ENCODE peak calls at places on chromosomes 1 and 21, in ten cellular contexts. One of them, this sample, is unnamed. For H3K4me1, the result is how much of the 10 kb centered on the place peaks cover.

GRCh38 chr1:29859126-29859525 is 622.8 kb downstream of the PTPRU start:
- DNase-seq in PC-3: no peak
- DNase-seq in left lung: no peak
- DNase-seq in upper lobe of right lung: no peak
- DNase-seq in A549: no peak
- DNase-seq in K562: no peak
- DNase-seq in spleen: no peak
- DNase-seq in CD4-positive, alpha-beta memory T cell: no peak
- DNase-seq in breast epithelium: no peak
- DNase-seq in IMR-90: no peak
- DNase-seq in this sample: no peak

GRCh38 chr1:20697560-20697959 is 20.2 kb downstream of the KIF17 start:
- DNase-seq in K562: no peak
- DNase-seq in A549: no peak
- DNase-seq in left lung: no peak
- DNase-seq in upper lobe of right lung: no peak
- DNase-seq in PC-3: no peak
- DNase-seq in spleen: no peak
- DNase-seq in CD4-positive, alpha-beta memory T cell: no peak
- DNase-seq in breast epithelium: no peak
- DNase-seq in IMR-90: no peak
- DNase-seq in this sample: no peak

GRCh38 chr1:201100169-201100930 is 11.9 kb downstream of the CACNA1S start:
- DNase-seq in A549: no peak
- DNase-seq in PC-3: peak
- DNase-seq in upper lobe of right lung: no peak
- DNase-seq in CD4-positive, alpha-beta memory T cell: no peak
- DNase-seq in K562: no peak
- DNase-seq in spleen: no peak
- DNase-seq in IMR-90: no peak
- DNase-seq in left lung: no peak
- DNase-seq in breast epithelium: no peak
- DNase-seq in this sample: no peak

GRCh38 chr1:217482356-217483102 is 148.4 kb downstream of the GPATCH2 start:
- DNase-seq in upper lobe of right lung: no peak
- DNase-seq in A549: no peak
- DNase-seq in left lung: no peak
- DNase-seq in breast epithelium: no peak
- DNase-seq in spleen: no peak
- DNase-seq in PC-3: peak
- DNase-seq in K562: no peak
- DNase-seq in CD4-positive, alpha-beta memory T cell: no peak
- DNase-seq in IMR-90: peak
- DNase-seq in this sample: no peak

GRCh38 chr1:246631426-246631825 is 65.2 kb downstream of the CNST start:
- DNase-seq in CD4-positive, alpha-beta memory T cell: no peak
- DNase-seq in breast epithelium: no peak
- DNase-seq in left lung: no peak
- DNase-seq in A549: no peak
- DNase-seq in K562: no peak
- DNase-seq in spleen: no peak
- DNase-seq in upper lobe of right lung: no peak
- DNase-seq in PC-3: no peak
- DNase-seq in IMR-90: peak
- DNase-seq in this sample: no peak

GRCh38 chr21:42423197-42423675 is 19.5 kb downstream of the UBASH3A start:
- DNase-seq in upper lobe of right lung: no peak
- DNase-seq in A549: no peak
- DNase-seq in K562: no peak
- DNase-seq in left lung: no peak
- DNase-seq in IMR-90: no peak
- DNase-seq in spleen: peak
- DNase-seq in breast epithelium: no peak
- DNase-seq in PC-3: no peak
- DNase-seq in CD4-positive, alpha-beta memory T cell: peak
- DNase-seq in this sample: no peak

GRCh38 chr21:40512590-40512989 is 334.4 kb downstream of the DSCAM start:
- DNase-seq in left lung: no peak
- DNase-seq in K562: peak
- DNase-seq in breast epithelium: no peak
- DNase-seq in A549: no peak
- DNase-seq in upper lobe of right lung: no peak
- DNase-seq in CD4-positive, alpha-beta memory T cell: no peak
- DNase-seq in spleen: no peak
- DNase-seq in IMR-90: no peak
- DNase-seq in PC-3: peak
- DNase-seq in this sample: no peak

GRCh38 chr1:54745274-54745673 is 19.0 kb downstream of the PARS2 start:
- DNase-seq in breast epithelium: no peak
- DNase-seq in upper lobe of right lung: no peak
- DNase-seq in PC-3: no peak
- DNase-seq in K562: no peak
- DNase-seq in left lung: no peak
- DNase-seq in IMR-90: no peak
- DNase-seq in CD4-positive, alpha-beta memory T cell: no peak
- DNase-seq in A549: no peak
- DNase-seq in spleen: no peak
- DNase-seq in this sample: no peak

GRCh38 chr1:18299441-18300338 is 181.0 kb upstream of the KLHDC7A start:
- DNase-seq in A549: peak
- DNase-seq in left lung: no peak
- DNase-seq in PC-3: peak
- DNase-seq in IMR-90: no peak
- DNase-seq in breast epithelium: no peak
- DNase-seq in upper lobe of right lung: no peak
- DNase-seq in spleen: no peak
- DNase-seq in CD4-positive, alpha-beta memory T cell: peak
- DNase-seq in K562: peak
- DNase-seq in this sample: no peak

GRCh38 chr1:70441392-70442035 is 30.4 kb downstream of the CTH start:
- DNase-seq in K562: no peak
- DNase-seq in breast epithelium: no peak
- DNase-seq in left lung: no peak
- DNase-seq in spleen: no peak
- DNase-seq in A549: no peak
- DNase-seq in PC-3: no peak
- DNase-seq in IMR-90: no peak
- DNase-seq in upper lobe of right lung: no peak
- DNase-seq in CD4-positive, alpha-beta memory T cell: no peak
- DNase-seq in this sample: no peak

GRCh38 chr1:59499956-59500569 is 203.2 kb downstream of the FGGY start:
- DNase-seq in A549: no peak
- DNase-seq in IMR-90: no peak
- DNase-seq in upper lobe of right lung: no peak
- DNase-seq in PC-3: peak
- DNase-seq in K562: no peak
- DNase-seq in spleen: no peak
- DNase-seq in left lung: no peak
- DNase-seq in CD4-positive, alpha-beta memory T cell: no peak
- DNase-seq in breast epithelium: no peak
- DNase-seq in this sample: no peak

GRCh38 chr1:191818198-191818597 is 340.1 kb upstream of the RGS18 start:
- DNase-seq in K562: no peak
- DNase-seq in A549: no peak
- DNase-seq in spleen: no peak
- DNase-seq in breast epithelium: no peak
- DNase-seq in IMR-90: no peak
- DNase-seq in PC-3: no peak
- DNase-seq in left lung: no peak
- DNase-seq in CD4-positive, alpha-beta memory T cell: no peak
- DNase-seq in upper lobe of right lung: no peak
- DNase-seq in this sample: no peak

GRCh38 chr1:234134878-234135277 is 230.4 kb downstream of the SLC35F3 start:
- DNase-seq in left lung: no peak
- DNase-seq in K562: no peak
- DNase-seq in CD4-positive, alpha-beta memory T cell: no peak
- DNase-seq in PC-3: no peak
- DNase-seq in upper lobe of right lung: no peak
- DNase-seq in A549: no peak
- DNase-seq in breast epithelium: no peak
- DNase-seq in IMR-90: no peak
- DNase-seq in spleen: no peak
- DNase-seq in this sample: no peak
- H3K4me3 ChIP-seq in left lung: no peak
- H3K4me3 ChIP-seq in K562: no peak
- H3K4me3 ChIP-seq in CD4-positive, alpha-beta memory T cell: no peak
- H3K4me3 ChIP-seq in PC-3: no peak
- H3K4me3 ChIP-seq in upper lobe of right lung: no peak
- H3K4me3 ChIP-seq in A549: no peak
- H3K4me3 ChIP-seq in breast epithelium: no peak
- H3K4me3 ChIP-seq in IMR-90: no peak
- H3K4me3 ChIP-seq in spleen: no peak
- H3K4me3 ChIP-seq in this sample: no peak

GRCh38 chr1:112021263-112021662 is 31.8 kb upstream of the KCND3 start:
- DNase-seq in left lung: no peak
- DNase-seq in CD4-positive, alpha-beta memory T cell: no peak
- DNase-seq in IMR-90: no peak
- DNase-seq in A549: no peak
- DNase-seq in spleen: no peak
- DNase-seq in K562: no peak
- DNase-seq in breast epithelium: no peak
- DNase-seq in PC-3: no peak
- DNase-seq in upper lobe of right lung: no peak
- DNase-seq in this sample: no peak
- H3K4me1 ChIP-seq in left lung: under half
- H3K4me1 ChIP-seq in CD4-positive, alpha-beta memory T cell: under half
- H3K4me1 ChIP-seq in IMR-90: under half
- H3K4me1 ChIP-seq in A549: under half
- H3K4me1 ChIP-seq in spleen: under half
- H3K4me1 ChIP-seq in K562: under half
- H3K4me1 ChIP-seq in breast epithelium: under half
- H3K4me1 ChIP-seq in PC-3: under half
- H3K4me1 ChIP-seq in upper lobe of right lung: under half
- H3K4me1 ChIP-seq in this sample: under half

DNA sequence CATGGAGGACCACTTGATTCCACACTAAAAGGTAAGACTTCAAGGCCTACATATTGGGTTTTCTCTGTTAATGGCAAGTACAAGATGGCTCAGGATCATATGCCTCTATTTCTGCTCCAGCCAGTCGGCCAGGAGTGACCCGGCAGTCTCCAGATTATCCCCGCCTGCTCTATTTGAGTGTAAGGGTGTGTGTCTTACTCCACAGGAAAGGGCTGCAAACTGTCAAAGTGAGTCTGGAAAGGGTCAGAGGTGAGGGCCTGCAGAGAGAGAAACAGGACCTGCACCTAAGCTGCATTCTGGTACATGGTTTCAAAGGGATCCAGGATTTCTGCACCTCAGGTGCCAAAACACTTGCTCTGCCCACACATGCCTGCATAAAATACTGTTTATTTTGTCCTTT is 9.2 kb downstream of the ZNF692 start:
- DNase-seq in left lung: no peak
- DNase-seq in IMR-90: no peak
- DNase-seq in spleen: no peak
- DNase-seq in K562: no peak
- DNase-seq in breast epithelium: no peak
- DNase-seq in CD4-positive, alpha-beta memory T cell: no peak
- DNase-seq in A549: no peak
- DNase-seq in PC-3: no peak
- DNase-seq in upper lobe of right lung: no peak
- DNase-seq in this sample: no peak
- H3K27ac ChIP-seq in left lung: no peak
- H3K27ac ChIP-seq in IMR-90: no peak
- H3K27ac ChIP-seq in spleen: no peak
- H3K27ac ChIP-seq in K562: no peak
- H3K27ac ChIP-seq in breast epithelium: no peak
- H3K27ac ChIP-seq in CD4-positive, alpha-beta memory T cell: no peak
- H3K27ac ChIP-seq in A549: no peak
- H3K27ac ChIP-seq in PC-3: no peak
- H3K27ac ChIP-seq in upper lobe of right lung: no peak
- H3K27ac ChIP-seq in this sample: no peak

GRCh38 chr1:154940880-154941228 is 4.3 kb upstream of the PMVK start:
- DNase-seq in upper lobe of right lung: no peak
- DNase-seq in A549: no peak
- DNase-seq in breast epithelium: no peak
- DNase-seq in IMR-90: no peak
- DNase-seq in PC-3: no peak
- DNase-seq in K562: no peak
- DNase-seq in spleen: no peak
- DNase-seq in CD4-positive, alpha-beta memory T cell: no peak
- DNase-seq in left lung: no peak
- DNase-seq in this sample: no peak
- H3K4me3 ChIP-seq in upper lobe of right lung: no peak
- H3K4me3 ChIP-seq in A549: no peak
- H3K4me3 ChIP-seq in breast epithelium: no peak
- H3K4me3 ChIP-seq in IMR-90: no peak
- H3K4me3 ChIP-seq in PC-3: no peak
- H3K4me3 ChIP-seq in K562: no peak
- H3K4me3 ChIP-seq in spleen: no peak
- H3K4me3 ChIP-seq in CD4-positive, alpha-beta memory T cell: no peak
- H3K4me3 ChIP-seq in left lung: no peak
- H3K4me3 ChIP-seq in this sample: no peak

GRCh38 chr21:45974073-45975016 is 7.2 kb upstream of the COL6A1 start:
- DNase-seq in CD4-positive, alpha-beta memory T cell: no peak
- DNase-seq in left lung: peak
- DNase-seq in PC-3: peak
- DNase-seq in A549: no peak
- DNase-seq in IMR-90: peak
- DNase-seq in breast epithelium: peak
- DNase-seq in spleen: peak
- DNase-seq in upper lobe of right lung: peak
- DNase-seq in K562: peak
- DNase-seq in this sample: peak
- H3K4me1 ChIP-seq in CD4-positive, alpha-beta memory T cell: under half
- H3K4me1 ChIP-seq in left lung: under half
- H3K4me1 ChIP-seq in PC-3: under half
- H3K4me1 ChIP-seq in A549: under half
- H3K4me1 ChIP-seq in IMR-90: half or more
- H3K4me1 ChIP-seq in breast epithelium: under half
- H3K4me1 ChIP-seq in spleen: half or more
- H3K4me1 ChIP-seq in upper lobe of right lung: under half
- H3K4me1 ChIP-seq in K562: half or more
- H3K4me1 ChIP-seq in this sample: under half

GRCh38 chr1:6365047-6365446 is 28.5 kb downstream of the ACOT7 start:
- DNase-seq in breast epithelium: no peak
- DNase-seq in left lung: no peak
- DNase-seq in upper lobe of right lung: no peak
- DNase-seq in IMR-90: no peak
- DNase-seq in A549: no peak
- DNase-seq in PC-3: peak
- DNase-seq in spleen: no peak
- DNase-seq in CD4-positive, alpha-beta memory T cell: peak
- DNase-seq in K562: no peak
- DNase-seq in this sample: no peak

DNA sequence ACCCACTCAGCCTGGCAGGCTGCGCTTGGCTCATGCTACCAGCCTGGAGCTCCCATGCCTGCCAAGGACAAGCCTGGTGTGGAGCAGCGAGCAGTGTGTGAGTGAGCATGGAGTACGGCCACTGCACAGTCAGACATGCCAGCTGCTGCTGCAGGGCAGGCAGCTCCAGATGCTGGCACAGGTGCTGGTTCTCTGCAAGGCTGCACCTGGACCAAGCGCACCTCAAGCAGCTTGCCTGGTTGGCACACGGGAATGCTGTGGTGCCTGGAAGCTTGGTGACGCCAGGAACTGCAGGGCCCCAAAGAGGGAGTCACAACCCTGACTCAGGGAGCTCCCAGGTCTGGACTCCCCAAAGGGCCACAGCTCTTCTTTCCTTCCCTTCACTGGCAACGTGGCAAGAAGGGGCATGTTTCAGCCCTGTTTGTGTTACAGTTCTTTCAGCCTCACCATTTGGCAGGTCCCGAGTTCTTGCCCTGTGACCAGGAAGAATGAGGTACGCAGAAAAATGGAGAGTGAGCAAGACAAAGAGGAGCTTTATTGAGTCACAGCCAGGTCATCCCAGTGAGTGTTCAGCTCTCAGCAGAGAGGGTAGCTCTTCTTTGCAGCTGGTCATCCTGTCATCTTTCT is 26.1 kb downstream of the ACOT7 start:
- DNase-seq in A549: no peak
- DNase-seq in IMR-90: peak
- DNase-seq in left lung: no peak
- DNase-seq in breast epithelium: peak
- DNase-seq in spleen: no peak
- DNase-seq in PC-3: peak
- DNase-seq in CD4-positive, alpha-beta memory T cell: no peak
- DNase-seq in upper lobe of right lung: no peak
- DNase-seq in K562: no peak
- DNase-seq in this sample: no peak
- H3K27ac ChIP-seq in A549: peak
- H3K27ac ChIP-seq in IMR-90: no peak
- H3K27ac ChIP-seq in left lung: no peak
- H3K27ac ChIP-seq in breast epithelium: peak
- H3K27ac ChIP-seq in spleen: no peak
- H3K27ac ChIP-seq in PC-3: peak
- H3K27ac ChIP-seq in CD4-positive, alpha-beta memory T cell: no peak
- H3K27ac ChIP-seq in upper lobe of right lung: no peak
- H3K27ac ChIP-seq in K562: no peak
- H3K27ac ChIP-seq in this sample: peak

This sample was measured in RWPE2.